ENCODE peak calls at places on chromosomes 13 and 19, in five cellular contexts. One of them, this sample, is unnamed.

GRCh38 chr13:37716395-37716794 is 117.8 kb upstream of the POSTN start:
- DNase-seq in SJSA1: no peak
- DNase-seq in mammary epithelial cell: no peak
- DNase-seq in thoracic aorta: no peak
- DNase-seq in psoas muscle: no peak
- DNase-seq in this sample: no peak

GRCh38 chr19:3976495-3977241 is 5.8 kb upstream of the DAPK3 start:
- DNase-seq in SJSA1: no peak
- DNase-seq in mammary epithelial cell: no peak
- DNase-seq in thoracic aorta: no peak
- DNase-seq in psoas muscle: peak; percentile 92
- DNase-seq in this sample: no peak

GRCh38 chr19:33175886-33176669 is 18.1 kb upstream of the LRP3 start:
- DNase-seq in SJSA1: no peak
- DNase-seq in mammary epithelial cell: peak; percentile 9
- DNase-seq in thoracic aorta: no peak
- DNase-seq in psoas muscle: peak; percentile 60
- DNase-seq in this sample: no peak

GRCh38 chr13:79522583-79522982 is 41.6 kb downstream of the NDFIP2 start:
- DNase-seq in SJSA1: no peak
- DNase-seq in mammary epithelial cell: peak; percentile 55
- DNase-seq in thoracic aorta: no peak
- DNase-seq in psoas muscle: no peak
- DNase-seq in this sample: no peak

GRCh38 chr13:33032037-33032625 is 15.9 kb downstream of the KL start:
- DNase-seq in SJSA1: no peak
- DNase-seq in mammary epithelial cell: no peak
- DNase-seq in thoracic aorta: no peak
- DNase-seq in psoas muscle: peak; percentile 55
- DNase-seq in this sample: no peak

GRCh38 chr19:33497151-33497777 is 24.3 kb downstream of the PEPD start:
- DNase-seq in SJSA1: no peak
- DNase-seq in mammary epithelial cell: no peak
- DNase-seq in thoracic aorta: no peak
- DNase-seq in psoas muscle: no peak
- DNase-seq in this sample: no peak

GRCh38 chr13:44843403-44843802 is 145.9 kb downstream of the NUFIP1 start:
- DNase-seq in SJSA1: no peak
- DNase-seq in mammary epithelial cell: peak; percentile 63
- DNase-seq in thoracic aorta: no peak
- DNase-seq in psoas muscle: no peak
- DNase-seq in this sample: no peak

GRCh38 chr13:48647625-48648024 is 6.1 kb upstream of the CYSLTR2 start:
- DNase-seq in SJSA1: no peak
- DNase-seq in mammary epithelial cell: no peak
- DNase-seq in thoracic aorta: no peak
- DNase-seq in psoas muscle: no peak
- DNase-seq in this sample: no peak

GRCh38 chr19:7074705-7075282 is 5.3 kb downstream of the ZNF557 start:
- DNase-seq in SJSA1: peak; percentile 25
- DNase-seq in mammary epithelial cell: no peak
- DNase-seq in thoracic aorta: no peak
- DNase-seq in psoas muscle: no peak
- DNase-seq in this sample: no peak

GRCh38 chr19:37654833-37655688 is at the start of gene ZFP30:
- DNase-seq in SJSA1: peak; percentile 82
- DNase-seq in mammary epithelial cell: peak; percentile 87
- DNase-seq in thoracic aorta: peak; percentile 36
- DNase-seq in psoas muscle: peak; percentile 95
- DNase-seq in this sample: peak; percentile 84

GRCh38 chr19:12946092-12946845 is 607 bp downstream of the RAD23A start:
- DNase-seq in SJSA1: peak; percentile 82
- DNase-seq in mammary epithelial cell: peak; percentile 79
- DNase-seq in thoracic aorta: no peak
- DNase-seq in psoas muscle: peak; percentile 93
- DNase-seq in this sample: peak; percentile 38

GRCh38 chr19:12945479-12946091 is at the start of gene RAD23A:
- DNase-seq in SJSA1: peak; percentile 98
- DNase-seq in mammary epithelial cell: peak; percentile 96
- DNase-seq in thoracic aorta: peak; percentile 90
- DNase-seq in psoas muscle: peak; percentile 100
- DNase-seq in this sample: peak; percentile 95

GRCh38 chr19:12948597-12949362 is 3.1 kb downstream of the RAD23A start:
- DNase-seq in SJSA1: no peak
- DNase-seq in mammary epithelial cell: no peak
- DNase-seq in thoracic aorta: no peak
- DNase-seq in psoas muscle: no peak
- DNase-seq in this sample: no peak

GRCh38 chr19:12949363-12950284 is 4.0 kb downstream of the RAD23A start:
- DNase-seq in SJSA1: no peak
- DNase-seq in mammary epithelial cell: no peak
- DNase-seq in thoracic aorta: no peak
- DNase-seq in psoas muscle: peak; percentile 77
- DNase-seq in this sample: no peak

DNA sequence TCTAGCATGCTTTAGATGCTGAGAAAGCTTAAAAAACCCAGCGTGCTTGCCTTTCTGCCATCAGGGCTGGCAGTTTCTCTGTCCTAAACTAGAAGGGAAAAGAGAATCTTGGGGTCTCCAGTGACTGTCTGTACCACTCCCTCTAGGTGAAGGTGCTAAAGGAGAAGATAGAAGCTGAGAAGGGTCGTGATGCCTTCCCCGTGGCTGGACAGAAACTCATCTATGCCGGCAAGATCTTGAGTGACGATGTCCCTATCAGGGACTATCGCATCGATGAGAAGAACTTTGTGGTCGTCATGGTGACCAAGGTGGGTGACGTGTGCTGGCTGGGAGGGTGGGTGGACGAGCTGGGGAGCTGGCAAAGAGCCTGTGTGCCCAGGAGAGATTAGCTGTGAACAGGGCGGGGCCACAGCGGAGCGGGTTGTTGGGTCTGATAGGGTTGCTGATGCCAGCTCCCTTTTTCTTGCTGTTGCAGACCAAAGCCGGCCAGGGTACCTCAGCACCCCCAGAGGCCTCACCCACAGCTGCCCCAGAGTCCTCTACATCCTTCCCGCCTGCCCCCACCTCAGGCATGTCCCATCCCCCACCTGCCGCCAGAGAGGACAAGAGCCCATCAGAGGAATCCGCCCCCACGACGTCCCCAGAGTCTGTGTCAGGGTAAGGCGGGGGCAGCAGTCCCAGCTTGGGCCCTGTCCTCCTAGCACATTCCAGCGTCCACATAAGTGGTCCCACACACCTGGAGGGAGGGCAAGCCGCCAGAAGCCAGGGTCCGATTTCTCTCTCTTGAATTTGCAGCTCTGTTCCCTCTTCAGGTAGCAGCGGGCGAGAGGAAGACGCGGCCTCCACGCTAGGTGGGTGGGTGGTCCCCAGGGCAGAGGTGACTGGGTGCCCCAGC is 2.3 kb downstream of the RAD23A start:
- DNase-seq in SJSA1: no peak
- DNase-seq in mammary epithelial cell: no peak
- DNase-seq in thoracic aorta: no peak
- DNase-seq in psoas muscle: no peak
- DNase-seq in this sample: no peak
- H3K4me1 ChIP-seq in SJSA1: peaks cover 12% of the 10 kb centered on the region
- H3K4me1 ChIP-seq in mammary epithelial cell: peaks cover 17% of the 10 kb centered on the region
- H3K4me1 ChIP-seq in thoracic aorta: peaks cover 30% of the 10 kb centered on the region
- H3K4me1 ChIP-seq in psoas muscle: peaks cover 57% of the 10 kb centered on the region
- H3K4me1 ChIP-seq in this sample: no peaks in the 10 kb centered on the region

GRCh38 chr19:53597023-53597422 is 34.8 kb upstream of the DPRX start:
- DNase-seq in SJSA1: no peak
- DNase-seq in mammary epithelial cell: peak; percentile 63
- DNase-seq in thoracic aorta: no peak
- DNase-seq in psoas muscle: no peak
- DNase-seq in this sample: peak; percentile 76

GRCh38 chr19:53596056-53596455 is 35.7 kb upstream of the DPRX start:
- DNase-seq in SJSA1: no peak
- DNase-seq in mammary epithelial cell: no peak
- DNase-seq in thoracic aorta: no peak
- DNase-seq in psoas muscle: no peak
- DNase-seq in this sample: no peak

GRCh38 chr19:53595510-53595867 is 36.3 kb upstream of the DPRX start:
- DNase-seq in SJSA1: no peak
- DNase-seq in mammary epithelial cell: no peak
- DNase-seq in thoracic aorta: no peak
- DNase-seq in psoas muscle: no peak
- DNase-seq in this sample: no peak

GRCh38 chr19:53598361-53598760 is 33.4 kb upstream of the DPRX start:
- DNase-seq in SJSA1: no peak
- DNase-seq in mammary epithelial cell: no peak
- DNase-seq in thoracic aorta: no peak
- DNase-seq in psoas muscle: no peak
- DNase-seq in this sample: no peak

DNA sequence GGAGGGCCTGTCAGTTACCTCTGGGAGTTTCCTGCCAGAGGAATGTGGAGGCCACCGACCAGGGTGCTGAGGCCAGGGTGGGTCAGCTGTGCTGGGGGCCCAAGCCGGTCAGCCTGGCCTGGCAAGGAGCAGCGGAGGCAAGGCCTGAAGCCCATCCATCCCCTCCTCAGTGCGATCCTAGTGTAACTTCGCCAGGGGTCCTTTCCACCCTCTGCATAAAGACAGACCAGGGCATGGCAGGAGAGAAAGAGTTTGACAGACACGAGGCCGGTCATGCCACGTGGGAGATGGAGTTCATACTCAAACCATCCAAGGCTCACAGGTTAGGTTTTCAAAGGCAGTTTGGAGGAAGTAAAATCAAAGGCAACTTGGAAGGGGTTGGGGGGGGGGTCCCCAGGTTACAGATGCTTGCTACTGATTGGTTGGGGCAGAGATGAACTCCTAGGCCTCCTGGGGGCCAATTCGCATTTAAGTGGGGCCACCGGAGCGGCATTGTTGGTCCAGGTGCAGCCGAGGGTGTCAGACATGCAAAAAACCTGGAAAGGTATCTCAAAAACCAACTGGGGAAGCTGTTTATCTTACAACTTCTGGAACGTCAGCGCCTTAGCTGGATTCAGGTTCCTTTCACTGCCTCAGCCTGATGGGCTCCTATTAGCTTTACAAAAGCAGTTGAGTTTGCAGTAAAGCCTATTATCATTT is 36.8 kb upstream of the DPRX start:
- DNase-seq in SJSA1: no peak
- DNase-seq in mammary epithelial cell: no peak
- DNase-seq in thoracic aorta: no peak
- DNase-seq in psoas muscle: no peak
- DNase-seq in this sample: no peak
- H3K27ac ChIP-seq in SJSA1: no peak overlapping the region
- H3K27ac ChIP-seq in mammary epithelial cell: no peak overlapping the region
- H3K27ac ChIP-seq in thoracic aorta: no peak overlapping the region
- H3K27ac ChIP-seq in psoas muscle: no peak overlapping the region
- H3K27ac ChIP-seq in this sample: no peak overlapping the region

GRCh38 chr19:13069415-13070369 is 33.0 kb downstream of the LYL1 start:
- DNase-seq in SJSA1: no peak
- DNase-seq in mammary epithelial cell: no peak
- DNase-seq in thoracic aorta: no peak
- DNase-seq in psoas muscle: peak; percentile 66
- DNase-seq in this sample: no peak
- H3K4me1 ChIP-seq in SJSA1: no peaks in the 10 kb centered on the region
- H3K4me1 ChIP-seq in mammary epithelial cell: no peaks in the 10 kb centered on the region
- H3K4me1 ChIP-seq in thoracic aorta: peaks cover 97% of the 10 kb centered on the region
- H3K4me1 ChIP-seq in psoas muscle: peaks cover 77% of the 10 kb centered on the region
- H3K4me1 ChIP-seq in this sample: no peaks in the 10 kb centered on the region

DNA sequence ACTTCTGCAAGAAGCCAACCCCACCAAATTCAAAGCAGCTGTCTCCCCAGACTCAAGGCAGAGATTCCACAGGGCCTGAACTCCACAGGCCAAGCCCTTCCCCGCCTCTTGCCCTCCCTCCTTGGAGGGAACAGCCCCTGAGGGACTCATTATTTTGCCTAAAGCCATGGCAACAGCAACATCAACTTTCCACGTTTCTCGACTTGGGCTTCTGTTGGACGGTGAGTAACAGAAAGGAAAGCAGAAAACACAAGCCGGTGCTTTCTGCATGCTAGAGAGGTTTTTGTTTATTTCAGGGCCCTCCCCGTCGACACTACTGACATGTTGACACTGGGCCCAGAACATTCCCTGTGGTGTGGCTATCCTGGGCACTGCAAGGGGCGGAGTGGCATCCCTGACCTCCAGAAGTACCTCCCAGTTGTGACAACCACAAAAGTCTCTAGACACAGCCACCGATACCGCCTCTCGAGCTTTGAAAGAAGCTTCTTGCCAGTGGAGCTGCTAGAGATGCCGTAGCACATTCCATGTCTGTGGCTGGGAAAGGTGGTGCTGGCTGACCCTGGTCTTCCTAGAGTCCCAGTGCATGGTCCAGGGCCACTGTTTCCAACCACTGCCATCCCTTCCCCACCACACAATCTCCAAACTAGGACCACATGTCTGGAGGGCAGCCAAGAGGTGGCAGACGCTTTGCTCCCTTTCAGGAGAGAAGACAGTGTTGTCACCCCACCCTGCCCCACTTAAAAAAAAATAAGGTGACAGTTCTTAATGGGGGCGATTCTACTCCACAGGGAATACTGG is 12.8 kb downstream of the CAPS start:
- DNase-seq in SJSA1: no peak
- DNase-seq in mammary epithelial cell: no peak
- DNase-seq in thoracic aorta: no peak
- DNase-seq in psoas muscle: peak; percentile 75
- DNase-seq in this sample: no peak
- H3K27ac ChIP-seq in SJSA1: no peak overlapping the region
- H3K27ac ChIP-seq in mammary epithelial cell: no peak overlapping the region
- H3K27ac ChIP-seq in thoracic aorta: peak overlapping the region; percentile 64
- H3K27ac ChIP-seq in psoas muscle: peak overlapping the region; percentile 24
- H3K27ac ChIP-seq in this sample: no peak overlapping the region

DNA sequence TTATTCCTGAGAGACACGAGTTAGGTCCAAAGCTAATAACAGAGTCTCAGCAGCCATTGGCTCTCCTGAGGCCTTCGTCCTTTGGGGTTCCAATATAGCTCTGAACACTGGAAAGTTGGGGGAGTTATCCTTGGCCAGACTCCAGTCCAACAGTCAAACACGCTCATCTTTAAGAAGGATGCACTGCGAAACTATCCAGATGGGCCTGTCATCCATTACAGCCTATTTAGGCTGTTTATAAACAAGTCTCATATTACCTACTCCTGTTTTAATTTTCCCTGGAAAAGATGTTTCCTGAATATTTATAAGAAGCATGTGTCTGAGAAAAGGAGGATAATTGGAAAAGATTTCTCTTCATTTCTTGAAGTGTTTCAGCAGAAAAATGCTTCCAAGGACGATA is 170.7 kb downstream of the DCT start:
- DNase-seq in SJSA1: no peak
- DNase-seq in mammary epithelial cell: no peak
- DNase-seq in thoracic aorta: no peak
- DNase-seq in psoas muscle: no peak
- DNase-seq in this sample: no peak
- H3K4me1 ChIP-seq in SJSA1: peaks cover 45% of the 10 kb centered on the region
- H3K4me1 ChIP-seq in mammary epithelial cell: peaks cover 26% of the 10 kb centered on the region
- H3K4me1 ChIP-seq in thoracic aorta: peaks cover 15% of the 10 kb centered on the region
- H3K4me1 ChIP-seq in psoas muscle: peaks cover 8% of the 10 kb centered on the region
- H3K4me1 ChIP-seq in this sample: peaks cover 25% of the 10 kb centered on the region

GRCh38 chr19:30267332-30267731 is 104.9 kb upstream of the ZNF536 start:
- DNase-seq in SJSA1: no peak
- DNase-seq in mammary epithelial cell: no peak
- DNase-seq in thoracic aorta: no peak
- DNase-seq in psoas muscle: no peak
- DNase-seq in this sample: no peak
- H3K27ac ChIP-seq in SJSA1: no peak overlapping the region
- H3K27ac ChIP-seq in mammary epithelial cell: no peak overlapping the region
- H3K27ac ChIP-seq in thoracic aorta: no peak overlapping the region
- H3K27ac ChIP-seq in psoas muscle: no peak overlapping the region
- H3K27ac ChIP-seq in this sample: no peak overlapping the region

This sample was measured in foreskin keratinocyte.